ENCODE peak calls at places on chromosomes 12 and 14, in five cellular contexts. G is body of pancreas; E is effector memory CD4-positive, alpha-beta T cell; I is left cardiac atrium; J is astrocyte of the cerebellum. Q is an unnamed sample.

GRCh38 chr14:51093371-51094281 is 1.3 kb downstream of the TRIM9 start:
- DNase-seq in G (peak), E (no peak), I (no peak), J (no peak), Q (peak)

GRCh38 chr12:67394600-67394999 is 125.4 kb downstream of the CAND1 start:
- DNase-seq in I (peak), J (peak), E (no peak), G (peak), Q (peak)

GRCh38 chr14:33412450-33412849 is 473.8 kb downstream of the NPAS3 start:
- DNase-seq in G (no peak), J (no peak), I (no peak), E (no peak), Q (no peak)

GRCh38 chr12:51871126-51871525 is 16.8 kb upstream of the ANKRD33 start:
- DNase-seq in E (no peak), J (no peak), G (no peak), I (peak), Q (no peak)

GRCh38 chr12:57452937-57453509 is 2.1 kb upstream of the INHBE start:
- DNase-seq in G (peak), I (peak), J (no peak), E (no peak), Q (peak)

GRCh38 chr14:102212845-102213244 is 73.1 kb downstream of the WDR20 start:
- DNase-seq in J (no peak), E (no peak), I (no peak), G (no peak), Q (no peak)

GRCh38 chr12:21925296-21925913 is 15.8 kb downstream of the ABCC9 start:
- DNase-seq in I (no peak), G (no peak), J (no peak), E (no peak), Q (no peak)

GRCh38 chr12:121792607-121793500 is 634 bp downstream of the RHOF start:
- DNase-seq in I (no peak), J (no peak), G (no peak), E (no peak), Q (no peak)

GRCh38 chr12:1534708-1535107 is 59.7 kb downstream of the FBXL14 start:
- DNase-seq in J (no peak), E (no peak), I (no peak), G (no peak), Q (no peak)

GRCh38 chr14:94797887-94798286 is 28.0 kb upstream of the GSC start:
- DNase-seq in I (no peak), E (no peak), G (no peak), J (no peak), Q (no peak)

GRCh38 chr14:73269729-73270651 is 32.7 kb downstream of the PAPLN start:
- DNase-seq in G (peak), I (peak), J (no peak), E (no peak), Q (no peak)

GRCh38 chr12:71636704-71637115 is 26.9 kb downstream of the ZFC3H1 start:
- DNase-seq in E (no peak), G (no peak), I (no peak), J (peak), Q (no peak)

GRCh38 chr14:74510955-74511354 is 17.4 kb downstream of the ISCA2 start:
- DNase-seq in E (no peak), I (peak), J (no peak), G (no peak), Q (no peak)

GRCh38 chr12:25257590-25258324 is 7.0 kb upstream of the KRAS start:
- DNase-seq in J (no peak), I (no peak), G (no peak), E (no peak), Q (no peak)

GRCh38 chr12:12776261-12776660 is 9.2 kb upstream of the APOLD1 start:
- DNase-seq in I (no peak), J (no peak), E (no peak), G (peak), Q (no peak)

GRCh38 chr14:90062852-90063539 is 1.2 kb downstream of the KCNK13 start:
- DNase-seq in G (no peak), E (no peak), J (no peak), I (no peak), Q (no peak)

GRCh38 chr12:101243074-101243473 is 33.0 kb upstream of the SLC5A8 start:
- DNase-seq in G (no peak), E (no peak), I (no peak), J (no peak), Q (no peak)

GRCh38 chr12:81797100-81797499 is 38.0 kb upstream of the PPFIA2 start:
- DNase-seq in E (no peak), I (no peak), J (no peak), G (no peak), Q (no peak)

GRCh38 chr12:27324452-27324999 is 8.1 kb upstream of the BMAL2 start:
- DNase-seq in G (no peak), I (no peak), E (no peak), J (no peak), Q (no peak)

GRCh38 chr14:36757730-36758286 is 96.1 kb downstream of the PAX9 start:
- DNase-seq in J (no peak), I (no peak), E (no peak), G (no peak), Q (no peak)

GRCh38 chr12:93741741-93742085 is 64.5 kb downstream of the CRADD start:
- DNase-seq in G (no peak), J (no peak), E (no peak), I (no peak), Q (no peak)

GRCh38 chr12:46790066-46790465 is 35.7 kb downstream of the SLC38A4 start:
- DNase-seq in G (no peak), I (no peak), J (no peak), E (no peak), Q (no peak)

Q was measured in uterus.